ENCODE peak calls at places on chromosomes 4 and X, in seven cellular contexts. V is spleen; Z is upper lobe of right lung; J is CD8-positive, alpha-beta T cell; E is transverse colon; I is AG04450; B is NB4. H is an unnamed sample.

GRCh38 chr4:52202251-52202779 is 151.2 kb downstream of the SPATA18 start:
- DNase-seq in Z (no peak), B (no peak), V (no peak), E (no peak), J (no peak), I (no peak), H (no peak)

GRCh38 chr4:37885496-37885895 is 5.4 kb upstream of the TBC1D1 start:
- DNase-seq in J (no peak), I (no peak), V (no peak), B (peak; percentile 54), E (peak; percentile 42), Z (no peak), H (no peak)

GRCh38 chrX:47523713-47524166 is 37.3 kb upstream of the ARAF start:
- DNase-seq in V (no peak), I (no peak), B (no peak), Z (no peak), J (no peak), E (no peak), H (no peak)

GRCh38 chrX:151505796-151506195 is 57.7 kb upstream of the PASD1 start:
- DNase-seq in Z (no peak), B (peak; percentile 52), E (no peak), I (no peak), J (no peak), V (no peak), H (no peak)

GRCh38 chr4:108991929-108992328 is 229.1 kb upstream of the ETNPPL start:
- DNase-seq in I (peak; percentile 24), E (no peak), V (no peak), B (no peak), J (no peak), Z (no peak), H (peak; percentile 24)

GRCh38 chr4:82394896-82395295 is 21.1 kb upstream of the HNRNPD start:
- DNase-seq in B (no peak), I (no peak), Z (no peak), V (no peak), J (no peak), E (no peak), H (no peak)

GRCh38 chr4:187606581-187606980 is 389.0 kb upstream of the ZFP42 start:
- DNase-seq in V (no peak), I (no peak), Z (no peak), J (no peak), E (peak; percentile 15), B (peak; percentile 64), H (no peak)

GRCh38 chrX:44162964-44163475 is 180.5 kb downstream of the EFHC2 start:
- DNase-seq in I (no peak), J (no peak), Z (no peak), B (no peak), E (no peak), V (no peak), H (no peak)

GRCh38 chr4:38177792-38178665 is 217.8 kb downstream of the PTTG2 start:
- DNase-seq in B (peak; percentile 78), E (peak; percentile 81), Z (peak; percentile 93), J (peak; percentile 60), I (no peak), V (peak; percentile 86), H (no peak)

GRCh38 chr4:88573995-88574394 is 18.3 kb upstream of the HERC3 start:
- DNase-seq in Z (no peak), V (no peak), B (no peak), J (no peak), I (no peak), E (no peak), H (no peak)

GRCh38 chr4:110172972-110173371 is 25.4 kb downstream of the ELOVL6 start:
- DNase-seq in J (no peak), B (no peak), Z (no peak), I (no peak), V (no peak), E (peak; percentile 51), H (no peak)

GRCh38 chr4:89307446-89308160 is at the start of gene GPRIN3:
- DNase-seq in Z (peak; percentile 91), I (no peak), J (peak; percentile 78), B (no peak), E (peak; percentile 66), V (peak; percentile 92), H (no peak)

GRCh38 chr4:637536-637935 is 12.2 kb downstream of the PDE6B start:
- DNase-seq in Z (no peak), I (no peak), E (no peak), J (no peak), B (no peak), V (peak; percentile 62), H (no peak)

GRCh38 chr4:88737304-88738015 is 39.8 kb upstream of the NAP1L5 start:
- DNase-seq in Z (no peak), I (no peak), V (no peak), B (no peak), J (peak; percentile 57), E (peak; percentile 20), H (no peak)

DNA sequence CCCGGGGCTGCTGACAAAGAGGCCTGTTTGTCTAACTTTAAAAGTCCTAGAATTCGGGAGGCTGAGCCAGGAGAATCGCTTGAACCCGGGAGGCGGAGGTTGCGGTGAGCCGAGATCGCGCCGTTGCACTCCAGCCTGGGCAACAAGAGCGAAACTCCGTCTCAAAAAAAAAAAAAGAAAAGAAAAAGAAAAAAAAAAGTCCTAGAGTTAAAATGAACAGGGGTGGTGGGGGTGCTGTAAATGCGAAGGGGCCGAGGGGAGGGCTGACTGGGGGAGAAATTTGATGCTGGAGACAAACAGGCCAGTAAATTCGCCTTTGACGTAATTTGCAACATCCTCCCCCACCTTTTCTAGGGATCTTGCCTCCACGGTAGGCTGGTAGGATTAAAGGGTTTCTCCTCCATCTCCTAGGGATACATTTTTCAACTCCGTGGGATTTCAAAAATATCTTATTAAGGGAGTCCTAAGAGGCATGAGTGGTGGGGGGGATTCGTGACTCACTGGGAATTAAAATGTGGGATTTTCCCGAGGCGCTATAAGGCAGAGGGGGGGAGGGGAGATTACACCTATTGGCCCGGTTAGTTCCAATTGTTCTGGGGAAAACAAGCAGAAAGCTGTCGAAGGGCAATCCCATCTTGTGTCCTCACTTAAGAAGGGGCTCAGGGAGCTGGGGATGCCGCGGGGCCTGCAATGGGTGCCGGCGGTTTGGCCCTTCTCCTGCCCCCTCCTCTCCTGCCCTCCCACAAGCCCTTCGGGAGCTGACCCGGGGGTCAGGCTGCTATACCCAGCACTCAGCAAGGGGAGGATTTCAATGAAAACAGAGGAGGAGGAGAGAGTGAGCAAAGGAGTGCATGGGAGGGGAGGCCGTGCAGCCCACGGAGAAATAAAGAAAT is 3.0 kb upstream of the BCOR start:
- DNase-seq in J (no peak), E (no peak), Z (no peak), V (no peak), I (no peak), B (peak; percentile 35), H (no peak)
- H3K4me3 ChIP-seq in J (no peak overlapping the region), E (no peak overlapping the region), Z (no peak overlapping the region), V (no peak overlapping the region), I (no peak overlapping the region), B (no peak overlapping the region), H (no peak overlapping the region)

GRCh38 chr4:90441770-90442169 is 314.6 kb downstream of the CCSER1 start:
- DNase-seq in V (no peak), J (no peak), I (no peak), E (no peak), B (no peak), Z (no peak), H (no peak)
- TF ChIP-seq CTCF in V (no peak), J (no peak), I (no peak), E (no peak), B (no peak), Z (no peak), H (no peak)

DNA sequence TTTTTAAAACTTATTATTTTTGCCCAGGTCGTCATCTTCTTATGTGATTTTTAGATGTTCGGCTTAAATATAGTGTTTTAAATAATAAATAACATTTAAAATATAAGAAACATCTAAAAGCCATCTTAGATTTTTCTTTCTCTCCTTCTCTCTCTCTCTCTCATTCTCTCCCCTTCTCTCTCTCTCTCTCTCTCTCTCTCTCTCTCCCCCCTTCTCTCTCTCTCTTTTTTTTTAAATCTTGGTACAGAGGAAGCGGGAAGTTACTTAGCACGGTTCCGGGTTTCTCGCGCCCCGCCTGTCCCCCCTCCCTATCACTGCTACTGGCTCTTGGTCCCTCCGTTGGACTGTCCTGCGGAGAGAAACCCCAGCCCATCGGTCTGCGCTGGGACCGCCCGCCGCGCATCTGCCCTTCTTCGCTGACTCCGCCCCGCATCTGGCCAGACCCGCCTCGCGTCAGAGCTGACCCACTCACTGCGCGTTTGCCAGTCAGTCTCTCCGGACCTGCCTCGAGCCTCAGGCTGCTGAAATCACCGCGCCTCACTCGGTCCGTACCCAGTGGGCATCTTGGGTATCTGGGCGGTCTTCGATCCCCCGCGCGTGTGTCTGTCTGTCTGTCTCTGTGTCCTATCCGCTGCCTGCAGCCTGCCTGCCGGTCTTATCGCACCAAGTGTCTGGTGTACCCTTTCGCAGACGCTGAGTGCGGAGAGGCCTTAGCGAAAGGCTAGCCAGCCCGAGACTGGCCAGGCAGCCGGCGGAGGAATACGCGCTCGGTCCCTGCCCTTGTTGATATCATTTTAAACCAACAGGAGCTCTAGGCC is at the start of gene PABPC5:
- DNase-seq in B (no peak), J (no peak), E (peak; percentile 57), V (peak; percentile 81), I (peak; percentile 55), Z (peak; percentile 68), H (peak; percentile 12)
- H3K4me3 ChIP-seq in B (no peak within 1 kb of the TSS), J (no peak within 1 kb of the TSS), E (peak within 1 kb of the TSS; percentile 23), V (peak within 1 kb of the TSS; percentile 43), I (peak within 1 kb of the TSS; percentile 61), Z (peak within 1 kb of the TSS; percentile 42), H (peak within 1 kb of the TSS; percentile 41)

GRCh38 chr4:169089004-169089403 is 78.9 kb upstream of the CBR4 start:
- DNase-seq in B (no peak), E (no peak), J (no peak), Z (no peak), I (no peak), V (no peak), H (no peak)
- TF ChIP-seq CTCF in B (no peak), E (no peak), J (no peak), Z (no peak), I (no peak), V (no peak), H (no peak)